ENCODE peak calls at places on chromosome 13, in eight cellular contexts. D is heart right ventricle; C is hypothalamus; N is NCI-H69; V is HFF-Myc; S is PC-3; Q is activated T-cell treated with anti-CD3 and anti-CD28 coated beads, Interleukin-2, amount 50 U/mL, for 72 hours; J is T-cell. I is an unnamed sample.

GRCh38 chr13:40069173-40070044 is 413.9 kb downstream of the COG6 start:
- DNase-seq in V (peak), S (peak), Q (peak), D (peak), C (peak), N (peak), J (peak), I (peak)

GRCh38 chr13:43354147-43354945 is 331.0 kb downstream of the DNAJC15 start:
- DNase-seq in N (peak), S (no peak), V (no peak), D (no peak), C (no peak), J (no peak), Q (no peak), I (no peak)

GRCh38 chr13:94967183-94968039 is 255.1 kb upstream of the SOX21 start:
- DNase-seq in S (peak), D (no peak), C (no peak), J (no peak), N (peak), Q (peak), V (no peak), I (peak)

GRCh38 chr13:98429977-98430785 is 146.7 kb downstream of the STK24 start:
- DNase-seq in Q (no peak), S (no peak), J (no peak), N (no peak), V (no peak), D (no peak), C (no peak), I (no peak)

GRCh38 chr13:77136902-77137420 is 110.0 kb upstream of the FBXL3 start:
- DNase-seq in N (no peak), V (peak), J (no peak), Q (no peak), C (no peak), S (no peak), D (no peak), I (no peak)

GRCh38 chr13:83508905-83509304 is 373.4 kb downstream of the SLITRK1 start:
- DNase-seq in S (no peak), J (no peak), C (no peak), V (no peak), N (no peak), D (no peak), Q (no peak), I (no peak)

GRCh38 chr13:109336730-109337129 is 449.7 kb downstream of the IRS2 start:
- DNase-seq in J (no peak), Q (no peak), S (peak), D (no peak), N (no peak), C (no peak), V (no peak), I (no peak)

GRCh38 chr13:48806522-48806921 is 152.8 kb downstream of the CYSLTR2 start:
- DNase-seq in S (no peak), D (no peak), J (no peak), C (no peak), Q (no peak), N (no peak), V (no peak), I (no peak)

GRCh38 chr13:84400711-84401110 is 518.4 kb upstream of the SLITRK1 start:
- DNase-seq in D (no peak), J (no peak), S (peak), Q (no peak), N (peak), V (peak), C (no peak), I (no peak)